ENCODE peak calls at places on chromosomes 1 and 21, in seven cellular contexts. A is right lobe of liver, Y is body of pancreas, V is suprapubic skin, D is adrenal gland, S is GM12878, O is uterus. N is an unnamed sample.

GRCh38 chr1:43706598-43707190 is 642 bp upstream of the ST3GAL3 start:
- DNase-seq in D (no peak), O (no peak), S (no peak), V (no peak), Y (no peak), A (peak; percentile 54), N (no peak)

GRCh38 chr1:31605908-31606427 is 11.5 kb upstream of the HCRTR1 start:
- DNase-seq in Y (no peak), V (no peak), D (no peak), S (peak; percentile 96), A (no peak), O (no peak), N (no peak)

GRCh38 chr1:45050931-45051748 is 39.1 kb downstream of the UROD start:
- DNase-seq in V (no peak), A (no peak), S (no peak), Y (no peak), O (no peak), D (no peak), N (no peak)

GRCh38 chr1:48687271-48688045 is 89.2 kb downstream of the BEND5 start:
- DNase-seq in S (no peak), Y (no peak), D (no peak), A (no peak), O (no peak), V (no peak), N (no peak)

GRCh38 chr1:236815941-236816340 is 20.8 kb downstream of the MTR start:
- DNase-seq in Y (no peak), O (no peak), D (no peak), A (no peak), V (no peak), S (no peak), N (no peak)

GRCh38 chr1:156079762-156080597 is 2.3 kb downstream of the MEX3A start:
- DNase-seq in D (no peak), V (no peak), Y (no peak), O (no peak), A (no peak), S (no peak), N (no peak)

GRCh38 chr1:208161656-208162375 is 82.4 kb downstream of the PLXNA2 start:
- DNase-seq in S (no peak), A (no peak), D (no peak), O (no peak), Y (no peak), V (no peak), N (no peak)

GRCh38 chr1:21666572-21667320 is 2.4 kb downstream of the RAP1GAP start:
- DNase-seq in V (peak; percentile 16), D (no peak), O (no peak), S (no peak), A (peak; percentile 47), Y (peak; percentile 34), N (no peak)

GRCh38 chr21:31235671-31236450 is 108.2 kb downstream of the TIAM1 start:
- DNase-seq in V (no peak), O (no peak), A (no peak), Y (no peak), S (no peak), D (no peak), N (no peak)

GRCh38 chr21:41810597-41810932 is 43.7 kb upstream of the RIPK4 start:
- DNase-seq in Y (no peak), V (no peak), A (no peak), D (no peak), S (no peak), O (no peak), N (no peak)

GRCh38 chr21:35202431-35202830 is 153.3 kb upstream of the RUNX1 start:
- DNase-seq in A (no peak), D (no peak), V (no peak), S (no peak), Y (no peak), O (no peak), N (no peak)

GRCh38 chr1:162193815-162194214 is 124.3 kb downstream of the NOS1AP start:
- DNase-seq in V (no peak), Y (no peak), A (no peak), O (no peak), D (no peak), S (no peak), N (no peak)

GRCh38 chr21:35648512-35648911 is 411.8 kb downstream of the SETD4 start:
- DNase-seq in Y (peak; percentile 47), V (no peak), D (no peak), S (no peak), O (no peak), A (peak; percentile 57), N (no peak)

GRCh38 chr1:61692155-61692783 is 32.7 kb downstream of the TM2D1 start:
- DNase-seq in V (no peak), Y (no peak), O (no peak), A (no peak), S (no peak), D (no peak), N (no peak)

GRCh38 chr1:12669529-12670068 is 25.7 kb downstream of the AADACL4 start:
- DNase-seq in D (no peak), V (no peak), O (no peak), A (no peak), Y (no peak), S (no peak), N (no peak)

GRCh38 chr1:43135857-43136781 is 36.0 kb downstream of the EBNA1BP2 start:
- DNase-seq in V (no peak), S (no peak), Y (no peak), A (no peak), D (peak; percentile 47), O (no peak), N (no peak)

DNA sequence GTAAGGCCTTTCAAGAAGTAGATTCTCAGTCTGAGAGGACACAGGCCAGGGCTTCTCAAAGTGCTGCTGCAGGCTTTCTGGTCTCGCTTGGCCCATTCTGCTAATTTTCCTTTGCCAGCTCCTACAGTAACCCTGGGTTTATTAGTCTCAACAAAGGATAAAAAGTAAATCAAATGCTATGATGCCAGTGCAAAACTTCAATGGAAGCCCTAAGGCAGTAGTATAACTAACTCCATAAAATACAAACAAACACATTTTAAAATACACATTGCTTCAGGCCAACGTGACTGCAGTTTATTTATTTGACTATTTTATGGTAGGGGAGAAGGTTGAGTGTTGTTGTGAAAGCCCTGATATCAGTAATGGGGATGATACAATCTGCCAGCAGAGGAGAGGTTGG is 89.6 kb downstream of the NRDC start:
- DNase-seq in A (no peak), O (no peak), Y (no peak), D (no peak), S (no peak), V (no peak), N (no peak)
- H3K36me3 ChIP-seq in A (peaks cover 92% of the 10 kb centered on the region), O (no peaks in the 10 kb centered on the region), Y (peaks cover 53% of the 10 kb centered on the region), D (no peaks in the 10 kb centered on the region), S (peaks cover 21% of the 10 kb centered on the region), V (peaks cover 100% of the 10 kb centered on the region), N (no peaks in the 10 kb centered on the region)

GRCh38 chr1:200895801-200896570 is 1.3 kb downstream of the INAVA start:
- DNase-seq in S (no peak), O (no peak), Y (peak; percentile 30), V (no peak), D (no peak), A (no peak), N (no peak)

GRCh38 chr1:200896571-200897187 is 2.0 kb downstream of the INAVA start:
- DNase-seq in A (peak; percentile 65), O (no peak), V (no peak), D (no peak), Y (peak; percentile 94), S (no peak), N (no peak)

GRCh38 chr1:200893411-200893901 is 1.2 kb upstream of the INAVA start:
- DNase-seq in Y (no peak), O (no peak), D (no peak), A (no peak), V (no peak), S (no peak), N (no peak)

GRCh38 chr1:200895448-200895799 is 724 bp downstream of the INAVA start:
- DNase-seq in V (no peak), Y (peak; percentile 55), A (no peak), D (no peak), S (no peak), O (no peak), N (no peak)

DNA sequence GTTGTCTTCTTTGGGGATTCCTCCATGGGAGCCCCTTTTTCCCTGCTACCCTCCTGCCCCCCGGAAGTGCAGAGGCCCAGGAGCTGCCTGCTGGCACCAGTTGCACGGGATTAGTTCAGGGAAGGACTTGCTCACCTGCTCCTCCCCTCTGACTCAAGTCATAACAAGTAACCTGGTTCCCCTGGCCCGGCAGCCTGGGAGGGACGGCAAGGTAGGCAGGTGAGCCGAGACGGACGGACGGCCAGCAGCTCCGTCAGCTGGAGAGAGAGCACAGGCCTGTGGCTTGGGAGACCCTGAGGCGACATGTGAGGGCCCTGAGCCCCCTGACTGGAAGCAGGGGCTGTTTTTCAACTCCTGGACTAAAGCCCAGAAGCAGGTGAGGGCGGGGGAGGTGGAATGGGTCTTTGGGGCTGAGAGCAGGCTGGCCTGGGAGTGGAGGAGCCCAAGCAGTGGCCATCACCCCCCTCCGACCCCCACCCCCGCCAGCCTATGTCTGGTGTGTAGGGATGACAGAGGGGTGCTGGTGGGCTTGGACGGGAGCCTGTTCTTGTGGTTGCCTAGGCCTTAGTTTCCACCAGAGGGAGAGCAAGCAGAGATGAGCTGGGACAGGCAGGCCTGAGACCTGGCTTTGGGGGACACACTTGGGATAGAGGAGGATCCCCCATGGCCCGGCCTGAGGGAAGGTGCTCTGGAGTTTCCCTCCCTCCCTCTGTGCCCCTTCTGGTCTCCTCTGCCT is at the start of gene INAVA:
- DNase-seq in D (no peak), S (no peak), O (no peak), A (no peak), V (no peak), Y (peak; percentile 87), N (no peak)
- TF ChIP-seq POLR2A in D (no peak), S (no peak), O (no peak), A (no peak), V (no peak), Y (peak; percentile 95), N (peak; percentile 88)

GRCh38 chr1:91004145-91004544 is 17.7 kb downstream of the ZNF644 start:
- DNase-seq in V (no peak), D (no peak), A (no peak), Y (no peak), O (no peak), S (no peak), N (no peak)
- H3K36me3 ChIP-seq in V (no peaks in the 10 kb centered on the region), D (no peaks in the 10 kb centered on the region), A (no peaks in the 10 kb centered on the region), Y (no peaks in the 10 kb centered on the region), O (no peaks in the 10 kb centered on the region), S (no peaks in the 10 kb centered on the region), N (no peaks in the 10 kb centered on the region)

DNA sequence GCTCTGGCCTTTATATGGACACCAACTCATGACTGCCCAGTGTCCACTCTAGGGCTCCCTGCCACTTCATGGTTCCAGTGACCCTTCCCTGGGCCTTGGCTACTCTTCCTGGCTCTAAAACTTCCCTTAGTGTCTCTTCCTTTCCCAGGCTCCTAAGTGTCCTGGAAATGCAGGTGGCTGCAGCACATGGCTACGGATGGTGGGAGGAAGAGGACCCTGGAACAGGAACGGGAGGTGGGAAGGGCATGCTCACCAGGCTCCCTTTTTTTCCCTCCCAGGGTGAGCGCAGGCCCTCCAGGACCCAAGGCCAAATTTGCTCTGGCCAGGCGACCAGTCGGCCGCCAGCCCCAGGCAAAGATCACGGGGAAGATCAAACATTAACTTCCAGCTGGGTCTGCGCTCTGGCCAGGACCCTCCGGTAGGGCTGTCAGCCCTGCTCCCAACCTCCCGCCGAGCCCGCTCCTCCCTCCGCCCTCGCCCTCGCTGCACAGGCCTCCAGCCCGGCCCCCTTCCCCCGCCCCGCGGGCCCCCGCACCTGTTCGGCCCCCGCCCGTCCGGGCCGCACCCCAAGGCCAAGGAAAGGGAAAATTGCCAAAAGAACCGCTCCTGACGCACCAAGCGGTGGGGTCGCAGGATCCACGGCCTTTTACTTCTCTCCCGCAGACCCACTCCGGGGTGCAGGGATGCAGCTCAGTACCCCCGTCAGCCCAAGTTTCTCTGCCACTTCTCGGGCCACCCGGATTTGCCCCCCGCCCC is 955 bp downstream of the TCEA3 start:
- DNase-seq in Y (peak; percentile 92), V (no peak), S (no peak), D (peak; percentile 71), A (peak; percentile 96), O (peak; percentile 56), N (no peak)
- TF ChIP-seq POLR2A in Y (peak; percentile 68), V (no peak), S (no peak), D (peak; percentile 21), A (peak; percentile 68), O (no peak), N (no peak)

N was measured in esophagus squamous epithelium.